ENCODE peak calls at places on chromosome 6, in nine cellular contexts. N is astrocyte of the hippocampus; E is NCI-H1694; J is stimulated activated naive CD8-positive, alpha-beta T cell treated with anti-CD3 and anti-CD28 coated beads, Interleukin-15, Interleukin-2, amounts not matched to agents 100 U/mL and 50 U/mL, for 24 hours; B is mucosa of gallbladder; A is GM06990; C is activated T-cell treated with anti-CD3 and anti-CD28 coated beads for 1 hour; H is AG08396; V is HT1080. K is an unnamed sample.

GRCh38 chr6:151716446-151717047 is 90.9 kb upstream of the ESR1 start:
- DNase-seq in N (no peak), E (no peak), J (no peak), B (peak; percentile 54), A (no peak), C (no peak), H (no peak), V (peak; percentile 18), K (peak; percentile 56)

GRCh38 chr6:102619585-102619984 is 1226.1 kb downstream of the GRIK2 start:
- DNase-seq in N (peak; percentile 34), E (peak; percentile 18), J (no peak), B (no peak), A (no peak), C (no peak), H (peak; percentile 2), V (peak; percentile 25), K (peak; percentile 5)

GRCh38 chr6:35568967-35569606 is 56.4 kb upstream of the TULP1 start:
- DNase-seq in N (peak; percentile 8), E (peak; percentile 85), J (peak; percentile 55), B (peak; percentile 12), A (peak; percentile 24), C (peak; percentile 14), H (peak; percentile 9), V (peak; percentile 7), K (peak; percentile 28)

GRCh38 chr6:111490067-111490466 is 7.0 kb upstream of the REV3L start:
- DNase-seq in N (no peak), E (no peak), J (no peak), B (no peak), A (no peak), C (no peak), H (no peak), V (no peak), K (no peak)

GRCh38 chr6:160367798-160368547 is 19.8 kb downstream of the SLC22A3 start:
- DNase-seq in N (no peak), E (no peak), J (no peak), B (no peak), A (no peak), C (no peak), H (no peak), V (no peak), K (no peak)

GRCh38 chr6:104940881-104941693 is 15.8 kb upstream of the LIN28B start:
- DNase-seq in N (peak; percentile 76), E (no peak), J (peak; percentile 56), B (no peak), A (peak; percentile 53), C (no peak), H (peak; percentile 21), V (no peak), K (peak; percentile 16)

GRCh38 chr6:113969888-113970807 is 800 bp downstream of the HDAC2 start:
- DNase-seq in N (peak; percentile 79), E (no peak), J (peak; percentile 57), B (peak; percentile 33), A (peak; percentile 78), C (peak; percentile 30), H (peak; percentile 60), V (peak; percentile 24), K (peak; percentile 14)

GRCh38 chr6:102356170-102356569 is 962.7 kb downstream of the GRIK2 start:
- DNase-seq in N (no peak), E (no peak), J (no peak), B (no peak), A (no peak), C (no peak), H (no peak), V (no peak), K (no peak)

GRCh38 chr6:144870796-144871195 is 585.7 kb downstream of the UTRN start:
- DNase-seq in N (no peak), E (no peak), J (no peak), B (no peak), A (no peak), C (no peak), H (no peak), V (no peak), K (no peak)

GRCh38 chr6:41901882-41902519 is 6.8 kb upstream of the USP49 start:
- DNase-seq in N (no peak), E (no peak), J (peak; percentile 52), B (peak; percentile 34), A (no peak), C (peak; percentile 43), H (peak; percentile 38), V (peak; percentile 32), K (peak; percentile 49)

GRCh38 chr6:80020381-80021120 is 16.1 kb downstream of the TTK start:
- DNase-seq in N (no peak), E (no peak), J (no peak), B (no peak), A (no peak), C (no peak), H (no peak), V (no peak), K (no peak)

GRCh38 chr6:9745966-9746365 is 668.9 kb downstream of the TFAP2A start:
- DNase-seq in N (no peak), E (no peak), J (no peak), B (no peak), A (no peak), C (no peak), H (no peak), V (no peak), K (peak; percentile 55)

GRCh38 chr6:16684896-16685554 is 76.2 kb downstream of the ATXN1 start:
- DNase-seq in N (peak; percentile 63), E (no peak), J (peak; percentile 90), B (no peak), A (peak; percentile 66), C (peak; percentile 32), H (no peak), V (peak; percentile 30), K (peak; percentile 72)

GRCh38 chr6:32081168-32081624 is 27.9 kb downstream of the TNXB start:
- DNase-seq in N (peak; percentile 89), E (no peak), J (no peak), B (peak; percentile 42), A (no peak), C (no peak), H (peak; percentile 94), V (peak; percentile 94), K (peak; percentile 74)

GRCh38 chr6:1481326-1481725 is 92.0 kb downstream of the FOXF2 start:
- DNase-seq in N (peak; percentile 79), E (no peak), J (no peak), B (no peak), A (no peak), C (no peak), H (peak; percentile 86), V (peak; percentile 86), K (peak; percentile 95)

GRCh38 chr6:52725530-52726192 is 37.6 kb downstream of the GSTA2 start:
- DNase-seq in N (peak; percentile 27), E (no peak), J (no peak), B (peak; percentile 61), A (no peak), C (no peak), H (no peak), V (no peak), K (peak; percentile 95)

GRCh38 chr6:33988121-33989015 is 157.5 kb downstream of the GRM4 start:
- DNase-seq in N (no peak), E (no peak), J (no peak), B (no peak), A (no peak), C (no peak), H (no peak), V (no peak), K (no peak)

GRCh38 chr6:45631396-45631795 is 253.7 kb upstream of the SUPT3H start:
- DNase-seq in N (no peak), E (no peak), J (no peak), B (no peak), A (no peak), C (no peak), H (no peak), V (no peak), K (peak; percentile 66)

GRCh38 chr6:5036309-5036708 is 32.5 kb upstream of the RPP40 start:
- DNase-seq in N (peak; percentile 67), E (peak; percentile 83), J (no peak), B (no peak), A (no peak), C (no peak), H (no peak), V (peak; percentile 73), K (peak; percentile 17)

GRCh38 chr6:137258170-137258569 is 39.0 kb upstream of the IFNGR1 start:
- DNase-seq in N (no peak), E (no peak), J (no peak), B (no peak), A (no peak), C (no peak), H (no peak), V (no peak), K (no peak)

GRCh38 chr6:111462770-111463391 is 20.1 kb downstream of the REV3L start:
- DNase-seq in N (peak; percentile 30), E (no peak), J (no peak), B (no peak), A (no peak), C (no peak), H (no peak), V (peak; percentile 49), K (peak; percentile 38)

GRCh38 chr6:24614648-24615047 is 31.3 kb downstream of the KIAA0319 start:
- DNase-seq in N (no peak), E (no peak), J (no peak), B (no peak), A (no peak), C (no peak), H (no peak), V (no peak), K (no peak)

GRCh38 chr6:119602215-119603178 is 252.9 kb upstream of the MAN1A1 start:
- DNase-seq in N (no peak), E (no peak), J (no peak), B (no peak), A (no peak), C (no peak), H (peak; percentile 18), V (peak; percentile 84), K (peak; percentile 55)

GRCh38 chr6:111038534-111039252 is 48.6 kb upstream of the SLC16A10 start:
- DNase-seq in N (no peak), E (no peak), J (peak; percentile 12), B (no peak), A (no peak), C (no peak), H (no peak), V (no peak), K (no peak)

GRCh38 chr6:34315780-34316179 is 67.0 kb upstream of the SMIM29 start:
- DNase-seq in N (no peak), E (no peak), J (peak; percentile 20), B (no peak), A (peak; percentile 58), C (no peak), H (no peak), V (no peak), K (no peak)

GRCh38 chr6:18509871-18510643 is 122.9 kb downstream of the RNF144B start:
- DNase-seq in N (peak; percentile 49), E (no peak), J (peak; percentile 39), B (no peak), A (no peak), C (no peak), H (no peak), V (peak; percentile 24), K (no peak)

GRCh38 chr6:21915707-21916399 is 322.3 kb downstream of the SOX4 start:
- DNase-seq in N (peak; percentile 53), E (no peak), J (no peak), B (no peak), A (no peak), C (no peak), H (peak; percentile 14), V (peak; percentile 54), K (peak; percentile 37)

GRCh38 chr6:36349240-36349639 is 12.6 kb upstream of the BNIP5 start:
- DNase-seq in N (no peak), E (no peak), J (no peak), B (peak; percentile 83), A (no peak), C (peak; percentile 7), H (no peak), V (no peak), K (peak; percentile 50)

GRCh38 chr6:87846446-87846845 is 144.4 kb upstream of the AKIRIN2 start:
- DNase-seq in N (no peak), E (no peak), J (no peak), B (no peak), A (no peak), C (no peak), H (no peak), V (no peak), K (peak; percentile 40)

GRCh38 chr6:111486921-111487320 is 3.9 kb upstream of the REV3L start:
- DNase-seq in N (peak; percentile 69), E (no peak), J (no peak), B (no peak), A (no peak), C (no peak), H (no peak), V (no peak), K (no peak)

GRCh38 chr6:5192135-5192794 is 68.5 kb downstream of the LYRM4 start:
- DNase-seq in N (no peak), E (no peak), J (no peak), B (no peak), A (no peak), C (no peak), H (no peak), V (no peak), K (no peak)